ENCODE peak calls at places on chromosome 21, in four cellular contexts. C, I, L and Q are unnamed samples.

GRCh38 chr21:41858466-41859296 is 20.5 kb downstream of the PRDM15 start:
- DNase-seq in C (no peak), I (no peak), L (no peak), Q (no peak)

GRCh38 chr21:41601573-41602371 is 93.8 kb upstream of the TMPRSS2 start:
- DNase-seq in C (peak), I (no peak), L (no peak), Q (no peak)

GRCh38 chr21:31351438-31351837 is 7.4 kb upstream of the TIAM1 start:
- DNase-seq in C (no peak), I (peak), L (no peak), Q (no peak)

GRCh38 chr21:34190576-34191301 is 117.4 kb downstream of the MRPS6 start:
- DNase-seq in C (no peak), I (no peak), L (no peak), Q (no peak)

GRCh38 chr21:43306911-43307676 is 119.8 kb downstream of the SIK1 start:
- DNase-seq in C (no peak), I (no peak), L (no peak), Q (peak)

GRCh38 chr21:43825936-43826622 is 36.7 kb downstream of the RRP1 start:
- DNase-seq in C (no peak), I (no peak), L (no peak), Q (no peak)

GRCh38 chr21:38751379-38752050 is 54.2 kb upstream of the ETS2 start:
- DNase-seq in C (no peak), I (no peak), L (no peak), Q (no peak)

GRCh38 chr21:27154451-27155129 is 187.7 kb upstream of the ADAMTS5 start:
- DNase-seq in C (no peak), I (no peak), L (no peak), Q (no peak)

GRCh38 chr21:37237764-37238163 is 29.4 kb downstream of the VPS26C start:
- DNase-seq in C (no peak), I (no peak), L (no peak), Q (no peak)

GRCh38 chr21:14115646-14116045 is 95.1 kb downstream of the LIPI start:
- DNase-seq in C (no peak), I (no peak), L (no peak), Q (no peak)

GRCh38 chr21:14120091-14120734 is 90.5 kb downstream of the LIPI start:
- DNase-seq in C (peak), I (no peak), L (no peak), Q (no peak)

GRCh38 chr21:14116080-14116481 is 94.7 kb downstream of the LIPI start:
- DNase-seq in C (no peak), I (no peak), L (no peak), Q (no peak)

GRCh38 chr21:14121719-14122118 is 89.0 kb downstream of the LIPI start:
- DNase-seq in C (no peak), I (no peak), L (no peak), Q (no peak)

DNA sequence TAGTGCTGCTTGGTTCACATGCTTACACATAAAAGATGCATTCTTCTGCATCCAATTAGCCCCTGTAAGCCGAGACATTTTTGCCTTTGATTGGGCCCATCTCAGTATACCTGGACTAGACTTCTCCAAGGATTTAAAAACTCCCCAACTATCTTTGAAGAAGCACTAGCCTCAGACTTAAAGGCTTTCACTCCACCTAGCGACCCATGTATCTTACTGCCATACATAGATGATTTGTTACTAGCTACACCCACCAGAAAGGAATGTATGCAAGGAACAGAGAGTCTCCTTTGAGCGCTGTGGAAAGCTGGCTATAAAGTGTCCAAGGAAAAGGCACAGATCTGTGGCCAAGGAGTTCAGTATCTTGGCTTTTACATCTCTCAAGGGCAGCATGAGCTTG is 91.7 kb downstream of the LIPI start:
- DNase-seq in C (no peak), I (no peak), L (no peak), Q (no peak)
- TF ChIP-seq CTCF in C (no peak), I (no peak), L (no peak), Q (no peak)

GRCh38 chr21:45356653-45357435 is 48.1 kb upstream of the COL18A1 start:
- DNase-seq in C (no peak), I (no peak), L (no peak), Q (no peak)

GRCh38 chr21:45355573-45355972 is 49.4 kb upstream of the COL18A1 start:
- DNase-seq in C (no peak), I (no peak), L (no peak), Q (no peak)

GRCh38 chr21:45357436-45358260 is 47.3 kb upstream of the COL18A1 start:
- DNase-seq in C (no peak), I (peak), L (no peak), Q (no peak)

GRCh38 chr21:45354970-45355369 is 50.0 kb upstream of the COL18A1 start:
- DNase-seq in C (no peak), I (no peak), L (no peak), Q (no peak)

DNA sequence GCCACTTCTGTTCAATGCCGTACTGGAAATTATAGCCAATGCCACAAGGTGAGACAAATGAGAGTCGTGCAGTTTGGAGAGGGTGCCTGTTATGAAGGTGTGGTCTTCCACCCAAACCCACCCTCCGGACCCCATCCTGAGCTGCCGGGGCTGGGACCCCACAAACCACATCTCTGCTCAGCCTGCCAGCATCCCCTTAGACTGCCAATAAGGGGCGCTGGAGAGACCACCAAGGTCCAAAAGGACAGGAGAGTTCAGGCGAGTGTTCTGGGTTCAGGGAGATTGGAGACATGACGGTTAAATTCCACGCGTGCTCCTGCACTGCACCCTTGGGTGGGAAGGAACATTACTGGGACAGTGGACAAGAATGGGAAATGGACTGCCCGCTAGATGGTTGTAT is 48.7 kb upstream of the COL18A1 start:
- DNase-seq in C (no peak), I (no peak), L (no peak), Q (no peak)
- TF ChIP-seq CTCF in C (peak), I (no peak), L (no peak), Q (peak)

DNA sequence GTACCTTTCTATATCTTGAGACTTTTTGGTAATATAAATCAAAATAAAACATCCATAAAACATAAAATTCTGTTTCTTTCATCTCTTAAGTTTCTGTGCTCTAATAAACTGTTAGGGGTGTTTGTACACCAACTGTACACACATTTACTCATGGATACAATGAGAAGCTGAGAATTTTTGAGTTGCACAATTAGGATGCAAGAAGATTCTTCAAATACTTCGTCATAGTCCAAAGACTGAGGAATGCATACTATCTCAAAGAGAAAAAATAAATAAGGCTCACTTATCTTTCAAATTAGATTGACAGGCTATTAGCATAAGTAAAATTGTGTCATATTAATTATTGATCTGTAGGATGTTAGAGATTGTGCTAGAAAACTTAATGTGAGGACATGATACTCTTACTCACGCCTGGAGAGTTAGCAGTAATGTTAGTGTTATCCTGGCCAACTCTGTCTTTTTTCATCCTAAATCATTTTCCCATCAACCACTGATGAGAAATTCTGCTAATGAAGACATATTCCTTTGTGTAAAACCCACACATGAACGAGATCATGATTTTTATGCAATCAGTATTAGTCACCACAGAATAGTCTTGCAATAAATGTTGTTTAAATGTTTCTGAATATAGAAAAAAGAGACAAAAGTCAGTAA is 659.1 kb downstream of the LTN1 start:
- DNase-seq in C (no peak), I (peak), L (peak), Q (peak)
- TF ChIP-seq CTCF in C (no peak), I (no peak), L (no peak), Q (no peak)

GRCh38 chr21:18951291-18952038 is 547.9 kb upstream of the TMPRSS15 start:
- DNase-seq in C (no peak), I (no peak), L (no peak), Q (peak)
- TF ChIP-seq CTCF in C (no peak), I (no peak), L (no peak), Q (peak)

GRCh38 chr21:45074048-45074817 is at the start of gene ADARB1:
- DNase-seq in C (no peak), I (peak), L (no peak), Q (no peak)
- TF ChIP-seq CTCF in C (no peak), I (no peak), L (no peak), Q (no peak)